ENCODE peak calls at places on chromosomes 6 and 20, in four cellular contexts. G, Q, T and B are unnamed samples.

GRCh38 chr20:1567392-1568165 is 10.1 kb upstream of the SIRPD start:
- DNase-seq in Q (peak; percentile 10), T (peak; percentile 70), G (peak; percentile 41), B (peak; percentile 27)

GRCh38 chr20:59377046-59377445 is 76.6 kb downstream of the EDN3 start:
- DNase-seq in G (no peak), T (no peak), Q (no peak), B (no peak)

GRCh38 chr20:58223358-58223941 is 5.0 kb downstream of the ANKRD60 start:
- DNase-seq in T (no peak), G (no peak), Q (no peak), B (no peak)

GRCh38 chr6:33075568-33076405 is at the start of gene HLA-DPB1:
- DNase-seq in G (peak; percentile 81), T (peak; percentile 68), Q (no peak), B (peak; percentile 4)

GRCh38 chr6:142293121-142293520 is 8.7 kb upstream of the ADGRG6 start:
- DNase-seq in T (no peak), G (no peak), Q (no peak), B (no peak)

GRCh38 chr6:67221226-67221625 is 1413.9 kb upstream of the ADGRB3 start:
- DNase-seq in Q (no peak), T (peak; percentile 15), G (peak; percentile 50), B (no peak)

GRCh38 chr20:31837896-31838397 is 7.5 kb downstream of the FOXS1 start:
- DNase-seq in T (peak; percentile 53), Q (no peak), G (peak; percentile 58), B (no peak)

GRCh38 chr6:149060985-149061760 is 256.3 kb upstream of the TAB2 start:
- DNase-seq in Q (no peak), T (peak; percentile 38), G (peak; percentile 95), B (no peak)

GRCh38 chr6:111920581-111920980 is 47.3 kb upstream of the FYN start:
- DNase-seq in Q (no peak), G (no peak), T (no peak), B (no peak)

GRCh38 chr6:90087103-90087833 is 193.0 kb downstream of the GJA10 start:
- DNase-seq in G (peak; percentile 65), Q (no peak), T (peak; percentile 59), B (no peak)

GRCh38 chr6:90765491-90765890 is 178.6 kb upstream of the MAP3K7 start:
- DNase-seq in Q (no peak), G (no peak), T (no peak), B (no peak)

GRCh38 chr6:81890846-81891245 is 138.4 kb upstream of the TENT5A start:
- DNase-seq in Q (no peak), T (peak; percentile 96), G (peak; percentile 68), B (peak; percentile 89)
- TF ChIP-seq CTCF in Q (no peak), T (no peak), G (no peak), B (no peak)

GRCh38 chr20:25314497-25315417 is 66.9 kb downstream of the PYGB start:
- DNase-seq in T (no peak), G (no peak), Q (no peak), B (no peak)
- TF ChIP-seq CTCF in T (no peak), G (peak; percentile 49), Q (no peak), B (no peak)

DNA sequence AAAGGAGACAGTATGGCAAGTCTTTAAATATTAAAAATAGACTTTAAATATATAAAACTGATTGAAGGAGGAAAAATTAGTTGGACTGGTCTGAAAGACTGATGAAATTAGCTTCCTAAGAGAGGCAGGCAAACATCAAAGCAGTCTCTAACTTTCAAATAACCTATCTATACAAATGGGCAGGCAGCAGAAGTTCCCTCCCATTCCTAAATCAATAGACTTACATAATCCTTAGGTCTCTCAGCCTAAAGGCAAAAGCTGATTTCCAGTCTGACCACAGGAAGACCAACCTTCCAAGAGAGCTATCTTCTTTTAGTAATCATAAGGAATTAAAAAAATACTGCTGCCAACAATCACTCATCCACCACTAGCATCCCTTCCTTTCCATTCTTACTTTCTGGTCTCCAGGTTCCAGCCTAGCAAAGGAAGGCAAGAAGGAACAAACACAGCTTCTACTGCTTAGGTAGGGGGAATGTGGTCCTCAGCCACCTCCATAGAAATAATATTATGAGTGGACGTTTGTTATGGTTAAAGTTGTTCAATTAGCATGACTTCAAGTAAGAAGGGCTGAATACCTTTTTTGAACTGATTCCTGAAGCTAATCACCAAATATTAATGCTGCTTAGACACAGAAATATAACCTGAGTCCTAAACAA is 44.1 kb downstream of the SESN1 start:
- DNase-seq in G (no peak), T (no peak), Q (no peak), B (no peak)
- TF ChIP-seq CTCF in G (no peak), T (no peak), Q (no peak), B (no peak)

GRCh38 chr20:18628330-18628941 is 40.6 kb downstream of the DTD1 start:
- DNase-seq in Q (peak; percentile 29), G (no peak), T (no peak), B (no peak)
- TF ChIP-seq CTCF in Q (peak; percentile 93), G (peak; percentile 75), T (peak; percentile 47), B (peak; percentile 69)

DNA sequence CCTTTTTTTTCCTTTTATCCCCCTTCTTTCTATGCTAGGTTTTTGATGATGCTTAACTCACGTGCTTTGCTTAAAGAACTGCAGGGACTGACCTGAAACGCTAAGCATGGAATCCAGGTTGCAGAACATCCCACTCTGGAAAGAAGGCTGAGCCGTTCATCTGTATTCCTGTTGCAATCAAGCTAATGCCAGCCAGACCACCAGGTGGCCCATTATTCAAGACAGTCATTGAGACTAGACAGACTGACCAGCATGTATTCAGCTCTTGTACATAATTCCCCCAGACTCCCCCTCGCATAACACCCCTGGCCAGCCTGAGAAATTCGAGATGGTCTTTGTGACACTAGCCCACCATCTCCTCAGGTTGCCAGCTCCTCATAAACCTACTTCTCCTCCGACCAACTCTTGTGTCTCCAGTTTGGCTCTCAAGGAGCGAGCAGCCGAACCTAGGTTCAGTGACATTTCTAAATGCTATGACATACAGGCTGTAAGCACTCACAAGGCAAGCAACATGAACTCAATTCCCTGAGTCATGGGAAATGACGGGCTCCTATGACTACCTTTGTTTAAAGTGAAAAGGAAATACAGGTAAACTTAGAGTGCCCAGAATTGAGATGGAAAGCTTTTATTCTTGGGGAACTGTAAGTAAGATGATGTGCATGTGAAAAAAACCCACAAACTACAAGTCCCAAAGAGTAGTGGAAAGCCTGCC is 309.3 kb upstream of the CDYL start:
- DNase-seq in G (peak; percentile 27), T (peak; percentile 16), Q (no peak), B (no peak)
- TF ChIP-seq CTCF in G (peak; percentile 37), T (peak; percentile 12), Q (no peak), B (peak; percentile 13)

GRCh38 chr6:30840084-30840921 is 44.0 kb upstream of the DDR1 start:
- DNase-seq in G (no peak), Q (no peak), T (no peak), B (no peak)

GRCh38 chr6:30839666-30840065 is 44.7 kb upstream of the DDR1 start:
- DNase-seq in T (no peak), G (no peak), Q (no peak), B (no peak)

GRCh38 chr6:30842754-30843610 is 41.3 kb upstream of the DDR1 start:
- DNase-seq in T (no peak), G (peak; percentile 74), Q (no peak), B (no peak)

GRCh38 chr6:30841644-30842504 is 42.4 kb upstream of the DDR1 start:
- DNase-seq in G (peak; percentile 84), T (peak; percentile 52), Q (no peak), B (no peak)

GRCh38 chr6:30840922-30841643 is 43.2 kb upstream of the DDR1 start:
- DNase-seq in T (peak; percentile 35), Q (no peak), G (no peak), B (no peak)
- TF ChIP-seq CTCF in T (no peak), Q (no peak), G (no peak), B (no peak)

GRCh38 chr6:54288476-54288875 is 19.8 kb upstream of the TINAG start:
- DNase-seq in Q (no peak), T (no peak), G (peak; percentile 59), B (no peak)
- TF ChIP-seq CTCF in Q (no peak), T (no peak), G (no peak), B (no peak)

GRCh38 chr6:98039876-98040605 is 757.0 kb upstream of the MMS22L start:
- DNase-seq in T (peak; percentile 3), G (peak; percentile 19), Q (peak; percentile 63), B (no peak)
- TF ChIP-seq CTCF in T (peak; percentile 13), G (peak; percentile 28), Q (peak; percentile 42), B (no peak)

DNA sequence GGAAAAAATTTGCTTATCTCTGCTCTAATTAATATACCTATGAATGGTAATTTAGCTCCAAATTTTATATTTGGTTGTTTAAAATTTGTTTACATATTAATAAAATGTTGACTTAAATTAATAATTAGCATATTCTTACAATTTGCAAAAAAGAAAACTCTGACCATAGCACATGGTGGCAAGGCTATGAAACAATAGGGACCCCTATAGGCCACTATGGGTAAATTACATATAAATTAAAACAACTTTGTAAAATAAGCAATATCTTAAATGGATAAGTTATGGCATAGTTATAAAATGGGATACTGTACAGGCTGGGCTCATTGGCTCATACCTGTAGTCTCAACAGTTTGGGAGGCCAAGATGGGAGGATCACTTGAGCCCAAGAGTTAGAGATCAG is 76.0 kb downstream of the MKKS start:
- DNase-seq in T (peak; percentile 44), G (peak; percentile 54), Q (no peak), B (no peak)
- TF ChIP-seq CTCF in T (peak; percentile 81), G (peak; percentile 64), Q (peak; percentile 41), B (peak; percentile 49)

GRCh38 chr20:13325033-13325432 is 104.0 kb downstream of the ISM1 start:
- DNase-seq in Q (peak; percentile 46), G (peak; percentile 61), T (peak; percentile 30), B (no peak)
- TF ChIP-seq CTCF in Q (peak; percentile 81), G (peak; percentile 79), T (peak; percentile 55), B (peak; percentile 73)